ENCODE peak calls at places on chromosome 2, in nine cellular contexts. One of them, this sample, is unnamed.

GRCh38 chr2:183078163-183078466 is 432 bp upstream of the DUSP19 start:
- DNase-seq in stomach: no peak
- DNase-seq in lung: peak; percentile 44
- DNase-seq in GM12878: no peak
- DNase-seq in IMR-90: no peak
- DNase-seq in AG04450: no peak
- DNase-seq in GM23338: peak; percentile 84
- DNase-seq in astrocyte of the spinal cord: no peak
- DNase-seq in keratinocyte: no peak
- DNase-seq in this sample: no peak

GRCh38 chr2:197010200-197011020 is 83.9 kb upstream of the PGAP1 start:
- DNase-seq in stomach: no peak
- DNase-seq in lung: no peak
- DNase-seq in GM12878: no peak
- DNase-seq in IMR-90: no peak
- DNase-seq in AG04450: no peak
- DNase-seq in GM23338: no peak
- DNase-seq in astrocyte of the spinal cord: peak; percentile 32
- DNase-seq in keratinocyte: no peak
- DNase-seq in this sample: no peak

GRCh38 chr2:138415891-138416494 is 85.6 kb upstream of the SPOPL start:
- DNase-seq in stomach: no peak
- DNase-seq in lung: no peak
- DNase-seq in GM12878: no peak
- DNase-seq in IMR-90: peak; percentile 33
- DNase-seq in AG04450: no peak
- DNase-seq in GM23338: no peak
- DNase-seq in astrocyte of the spinal cord: peak; percentile 25
- DNase-seq in keratinocyte: no peak
- DNase-seq in this sample: peak; percentile 31

GRCh38 chr2:15704086-15704787 is 112.6 kb downstream of the DDX1 start:
- DNase-seq in stomach: no peak
- DNase-seq in lung: no peak
- DNase-seq in GM12878: no peak
- DNase-seq in IMR-90: no peak
- DNase-seq in AG04450: no peak
- DNase-seq in GM23338: no peak
- DNase-seq in astrocyte of the spinal cord: no peak
- DNase-seq in keratinocyte: no peak
- DNase-seq in this sample: no peak

GRCh38 chr2:65057391-65058052 is 1.3 kb downstream of the CEP68 start:
- DNase-seq in stomach: no peak
- DNase-seq in lung: no peak
- DNase-seq in GM12878: peak; percentile 76
- DNase-seq in IMR-90: peak; percentile 39
- DNase-seq in AG04450: no peak
- DNase-seq in GM23338: peak; percentile 40
- DNase-seq in astrocyte of the spinal cord: peak; percentile 50
- DNase-seq in keratinocyte: no peak
- DNase-seq in this sample: peak; percentile 48

GRCh38 chr2:195555971-195556370 is 101.1 kb upstream of the SLC39A10 start:
- DNase-seq in stomach: no peak
- DNase-seq in lung: no peak
- DNase-seq in GM12878: no peak
- DNase-seq in IMR-90: no peak
- DNase-seq in AG04450: no peak
- DNase-seq in GM23338: no peak
- DNase-seq in astrocyte of the spinal cord: no peak
- DNase-seq in keratinocyte: no peak
- DNase-seq in this sample: no peak

GRCh38 chr2:232292395-232293154 is 86.0 kb upstream of the ALPP start:
- DNase-seq in stomach: peak; percentile 72
- DNase-seq in lung: peak; percentile 54
- DNase-seq in GM12878: no peak
- DNase-seq in IMR-90: peak; percentile 51
- DNase-seq in AG04450: peak; percentile 20
- DNase-seq in GM23338: peak; percentile 88
- DNase-seq in astrocyte of the spinal cord: peak; percentile 41
- DNase-seq in keratinocyte: no peak
- DNase-seq in this sample: peak; percentile 59

GRCh38 chr2:47339745-47340541 is 63.0 kb upstream of the MSH2 start:
- DNase-seq in stomach: peak; percentile 35
- DNase-seq in lung: peak; percentile 35
- DNase-seq in GM12878: no peak
- DNase-seq in IMR-90: peak; percentile 61
- DNase-seq in AG04450: no peak
- DNase-seq in GM23338: no peak
- DNase-seq in astrocyte of the spinal cord: no peak
- DNase-seq in keratinocyte: peak; percentile 91
- DNase-seq in this sample: peak; percentile 56

GRCh38 chr2:64865831-64866146 is 123.4 kb upstream of the SLC1A4 start:
- DNase-seq in stomach: no peak
- DNase-seq in lung: no peak
- DNase-seq in GM12878: no peak
- DNase-seq in IMR-90: no peak
- DNase-seq in AG04450: no peak
- DNase-seq in GM23338: peak; percentile 34
- DNase-seq in astrocyte of the spinal cord: no peak
- DNase-seq in keratinocyte: no peak
- DNase-seq in this sample: peak; percentile 32

GRCh38 chr2:11778923-11779757 is 32.7 kb downstream of the LPIN1 start:
- DNase-seq in stomach: peak; percentile 80
- DNase-seq in lung: peak; percentile 82
- DNase-seq in GM12878: no peak
- DNase-seq in IMR-90: peak; percentile 48
- DNase-seq in AG04450: no peak
- DNase-seq in GM23338: peak; percentile 87
- DNase-seq in astrocyte of the spinal cord: peak; percentile 67
- DNase-seq in keratinocyte: no peak
- DNase-seq in this sample: peak; percentile 62

GRCh38 chr2:42706836-42707235 is 57.1 kb downstream of the OXER1 start:
- DNase-seq in stomach: no peak
- DNase-seq in lung: no peak
- DNase-seq in GM12878: no peak
- DNase-seq in IMR-90: no peak
- DNase-seq in AG04450: no peak
- DNase-seq in GM23338: peak; percentile 70
- DNase-seq in astrocyte of the spinal cord: no peak
- DNase-seq in keratinocyte: no peak
- DNase-seq in this sample: no peak

GRCh38 chr2:75466708-75467311 is 93.9 kb downstream of the EVA1A start:
- DNase-seq in stomach: peak; percentile 43
- DNase-seq in lung: peak; percentile 37
- DNase-seq in GM12878: no peak
- DNase-seq in IMR-90: peak; percentile 15
- DNase-seq in AG04450: no peak
- DNase-seq in GM23338: peak; percentile 86
- DNase-seq in astrocyte of the spinal cord: peak; percentile 28
- DNase-seq in keratinocyte: no peak
- DNase-seq in this sample: peak; percentile 35

GRCh38 chr2:96091141-96091710 is 25.1 kb downstream of the ADRA2B start:
- DNase-seq in stomach: peak; percentile 77
- DNase-seq in lung: no peak
- DNase-seq in GM12878: no peak
- DNase-seq in IMR-90: no peak
- DNase-seq in AG04450: no peak
- DNase-seq in GM23338: no peak
- DNase-seq in astrocyte of the spinal cord: no peak
- DNase-seq in keratinocyte: no peak
- DNase-seq in this sample: no peak

GRCh38 chr2:1739961-1740713 is 4.2 kb downstream of the PXDN start:
- DNase-seq in stomach: no peak
- DNase-seq in lung: no peak
- DNase-seq in GM12878: no peak
- DNase-seq in IMR-90: peak; percentile 58
- DNase-seq in AG04450: no peak
- DNase-seq in GM23338: no peak
- DNase-seq in astrocyte of the spinal cord: peak; percentile 21
- DNase-seq in keratinocyte: no peak
- DNase-seq in this sample: no peak

GRCh38 chr2:162177301-162177700 is 25.3 kb upstream of the GCG start:
- DNase-seq in stomach: no peak
- DNase-seq in lung: no peak
- DNase-seq in GM12878: no peak
- DNase-seq in IMR-90: no peak
- DNase-seq in AG04450: no peak
- DNase-seq in GM23338: no peak
- DNase-seq in astrocyte of the spinal cord: no peak
- DNase-seq in keratinocyte: no peak
- DNase-seq in this sample: no peak

GRCh38 chr2:12982149-12982584 is 265.4 kb downstream of the TRIB2 start:
- DNase-seq in stomach: no peak
- DNase-seq in lung: no peak
- DNase-seq in GM12878: no peak
- DNase-seq in IMR-90: peak; percentile 61
- DNase-seq in AG04450: no peak
- DNase-seq in GM23338: no peak
- DNase-seq in astrocyte of the spinal cord: peak; percentile 29
- DNase-seq in keratinocyte: no peak
- DNase-seq in this sample: peak; percentile 50

DNA sequence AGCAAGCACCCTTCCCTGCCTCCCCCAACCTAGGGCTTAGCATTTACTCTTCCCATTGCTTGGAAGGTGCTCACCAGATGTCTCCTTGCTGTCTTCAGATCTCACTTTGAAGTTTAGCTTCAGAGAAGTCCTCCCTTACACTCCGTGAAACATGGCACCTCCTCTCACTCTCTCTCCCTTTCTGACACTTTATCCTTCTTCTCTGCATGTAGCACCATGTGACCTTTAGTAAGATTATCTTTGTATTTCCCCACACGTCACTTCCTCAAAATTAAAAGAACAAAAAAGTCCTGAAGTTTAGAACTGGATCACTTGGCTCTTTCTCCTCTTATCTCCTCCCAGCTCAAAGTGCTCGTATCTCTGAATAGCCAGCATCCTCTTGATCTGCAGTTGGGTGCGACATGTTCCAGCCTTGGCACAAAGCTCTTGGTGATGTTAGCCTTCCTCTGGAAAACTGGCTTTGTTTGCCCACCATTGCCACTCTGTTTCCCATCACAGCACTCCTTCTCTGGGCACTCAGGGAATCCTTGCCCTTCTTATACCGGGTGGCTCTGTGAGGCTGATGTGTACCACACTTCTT is 40.6 kb upstream of the EPAS1 start:
- DNase-seq in stomach: no peak
- DNase-seq in lung: no peak
- DNase-seq in GM12878: no peak
- DNase-seq in IMR-90: no peak
- DNase-seq in AG04450: no peak
- DNase-seq in GM23338: no peak
- DNase-seq in astrocyte of the spinal cord: no peak
- DNase-seq in keratinocyte: no peak
- DNase-seq in this sample: no peak
- H3K4me3 ChIP-seq in stomach: no peak overlapping the region
- H3K4me3 ChIP-seq in lung: no peak overlapping the region
- H3K4me3 ChIP-seq in GM12878: no peak overlapping the region
- H3K4me3 ChIP-seq in IMR-90: no peak overlapping the region
- H3K4me3 ChIP-seq in AG04450: no peak overlapping the region
- H3K4me3 ChIP-seq in GM23338: no peak overlapping the region
- H3K4me3 ChIP-seq in astrocyte of the spinal cord: no peak overlapping the region
- H3K4me3 ChIP-seq in keratinocyte: no peak overlapping the region
- H3K4me3 ChIP-seq in this sample: no peak overlapping the region

GRCh38 chr2:23330214-23330613 is 54.8 kb upstream of the KLHL29 start:
- DNase-seq in stomach: no peak
- DNase-seq in lung: no peak
- DNase-seq in GM12878: no peak
- DNase-seq in IMR-90: peak; percentile 20
- DNase-seq in AG04450: no peak
- DNase-seq in GM23338: peak; percentile 86
- DNase-seq in astrocyte of the spinal cord: no peak
- DNase-seq in keratinocyte: no peak
- DNase-seq in this sample: no peak
- TF ChIP-seq CTCF in stomach: no peak
- TF ChIP-seq CTCF in lung: no peak
- TF ChIP-seq CTCF in GM12878: peak; percentile 59
- TF ChIP-seq CTCF in IMR-90: peak; percentile 18
- TF ChIP-seq CTCF in AG04450: peak; percentile 33
- TF ChIP-seq CTCF in GM23338: peak; percentile 60
- TF ChIP-seq CTCF in astrocyte of the spinal cord: no peak
- TF ChIP-seq CTCF in keratinocyte: no peak
- TF ChIP-seq CTCF in this sample: no peak

DNA sequence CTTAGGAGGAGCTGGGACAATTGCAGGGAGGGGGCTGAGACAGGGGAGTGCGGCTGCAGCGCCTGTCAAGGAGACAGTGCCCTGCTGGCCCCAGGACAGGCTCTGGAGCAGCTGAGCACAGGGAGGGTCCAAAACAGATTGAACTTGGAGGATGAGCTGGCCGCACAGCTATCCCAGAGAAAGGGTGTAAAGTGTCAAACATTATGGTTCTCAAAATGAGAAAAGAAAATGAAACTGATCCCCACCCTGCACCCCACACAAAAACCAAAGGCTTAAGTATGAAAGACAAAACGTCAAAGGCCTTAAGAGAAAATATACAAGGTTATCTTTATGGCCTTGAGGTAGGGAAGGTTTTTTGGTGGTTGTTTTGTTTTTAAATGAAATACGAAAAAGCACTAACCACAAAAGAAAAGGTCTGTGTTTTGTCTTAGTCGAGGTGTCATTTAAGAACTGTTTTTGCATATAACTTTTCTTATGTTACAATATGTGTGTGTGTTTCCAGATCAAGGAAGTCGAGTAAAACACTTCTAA is 111.8 kb downstream of the HDAC4 start:
- DNase-seq in stomach: no peak
- DNase-seq in lung: no peak
- DNase-seq in GM12878: peak; percentile 52
- DNase-seq in IMR-90: no peak
- DNase-seq in AG04450: no peak
- DNase-seq in GM23338: no peak
- DNase-seq in astrocyte of the spinal cord: no peak
- DNase-seq in keratinocyte: no peak
- DNase-seq in this sample: peak; percentile 57
- H3K4me3 ChIP-seq in stomach: no peak overlapping the region
- H3K4me3 ChIP-seq in lung: no peak overlapping the region
- H3K4me3 ChIP-seq in GM12878: no peak overlapping the region
- H3K4me3 ChIP-seq in IMR-90: no peak overlapping the region
- H3K4me3 ChIP-seq in AG04450: no peak overlapping the region
- H3K4me3 ChIP-seq in GM23338: no peak overlapping the region
- H3K4me3 ChIP-seq in astrocyte of the spinal cord: no peak overlapping the region
- H3K4me3 ChIP-seq in keratinocyte: no peak overlapping the region
- H3K4me3 ChIP-seq in this sample: peak overlapping the region; percentile 40

DNA sequence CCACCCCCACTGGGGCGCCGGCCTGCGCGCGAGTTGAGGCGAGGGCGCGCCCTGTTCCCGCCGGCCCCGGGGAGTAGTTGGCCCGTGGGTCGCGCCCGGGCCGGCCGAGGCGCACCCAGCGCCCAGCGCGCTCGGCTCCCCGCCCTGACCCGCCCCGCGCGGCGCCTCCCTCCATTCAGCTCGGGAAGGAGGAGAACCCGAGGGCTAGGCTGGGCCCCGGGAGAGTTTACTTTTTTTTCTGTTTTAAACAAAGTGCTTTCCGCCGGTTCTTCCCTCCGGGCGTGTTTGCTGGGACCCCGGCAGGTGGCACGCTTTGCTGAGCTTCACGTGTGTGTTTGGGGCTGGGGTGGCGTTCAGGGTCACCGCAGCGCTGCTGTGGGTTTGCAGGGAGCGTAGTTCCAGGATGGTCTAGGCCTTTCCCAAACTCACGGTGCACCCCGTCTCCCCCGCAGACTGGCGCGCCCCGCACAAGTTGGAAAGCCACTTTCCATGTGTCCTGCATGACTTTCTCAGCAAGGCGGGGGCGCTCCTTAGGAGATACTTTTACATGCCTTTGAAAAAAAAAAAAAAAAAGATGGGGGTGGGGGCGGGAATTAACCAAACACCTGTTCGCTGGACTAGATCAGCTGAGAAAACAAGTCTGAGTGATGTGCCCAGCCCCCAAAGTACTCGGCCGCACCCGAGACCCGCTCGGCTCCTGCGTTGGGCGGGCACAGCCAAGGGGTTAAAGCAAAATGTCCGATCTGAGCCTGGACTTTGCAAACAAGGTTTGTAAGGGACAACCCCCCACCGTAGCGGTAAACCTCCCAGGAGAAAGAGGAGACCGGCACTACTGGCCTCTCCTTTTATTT is 829 bp downstream of the ITGA6 start:
- DNase-seq in stomach: peak; percentile 73
- DNase-seq in lung: peak; percentile 49
- DNase-seq in GM12878: no peak
- DNase-seq in IMR-90: no peak
- DNase-seq in AG04450: no peak
- DNase-seq in GM23338: peak; percentile 82
- DNase-seq in astrocyte of the spinal cord: peak; percentile 37
- DNase-seq in keratinocyte: no peak
- DNase-seq in this sample: no peak
- TF ChIP-seq CTCF in stomach: no peak
- TF ChIP-seq CTCF in lung: no peak
- TF ChIP-seq CTCF in GM12878: no peak
- TF ChIP-seq CTCF in IMR-90: peak; percentile 9
- TF ChIP-seq CTCF in AG04450: peak; percentile 9
- TF ChIP-seq CTCF in GM23338: no peak
- TF ChIP-seq CTCF in astrocyte of the spinal cord: peak; percentile 24
- TF ChIP-seq CTCF in keratinocyte: no peak
- TF ChIP-seq CTCF in this sample: peak; percentile 10

This sample was measured in fibroblast of the aortic adventitia.